ENCODE peak calls at places on chromosomes 1 and 21, in ten cellular contexts. C, D, F, A, J, U, K, Y, Q and Z are unnamed samples.

GRCh38 chr1:43711524-43712386 is 4.4 kb downstream of the ST3GAL3 start:
- DNase-seq in Q (no peak), U (peak; percentile 45), A (no peak), C (peak; percentile 85), D (no peak), K (peak; percentile 84), F (no peak), J (no peak), Y (no peak), Z (no peak)

GRCh38 chr1:100187912-100188311 is 9.9 kb upstream of the LRRC39 start:
- DNase-seq in K (peak; percentile 92), D (no peak), A (no peak), F (no peak), Q (no peak), Y (no peak), J (no peak), U (no peak), C (peak; percentile 70), Z (no peak)

GRCh38 chr1:156400191-156400920 is 31.3 kb downstream of the RHBG start:
- DNase-seq in J (no peak), A (no peak), U (no peak), D (no peak), K (no peak), F (no peak), C (no peak), Q (no peak), Y (no peak), Z (no peak)

GRCh38 chr1:39127513-39127912 is 77.0 kb upstream of the MACF1 start:
- DNase-seq in A (no peak), Y (no peak), F (no peak), C (no peak), K (peak; percentile 94), Q (no peak), D (no peak), U (peak; percentile 36), J (no peak), Z (no peak)

GRCh38 chr1:97636941-97637340 is 283.9 kb downstream of the DPYD start:
- DNase-seq in F (no peak), J (no peak), C (peak; percentile 79), Y (no peak), U (no peak), Q (no peak), A (no peak), D (no peak), K (peak; percentile 13), Z (no peak)

GRCh38 chr1:82160036-82160435 is 359.3 kb downstream of the ADGRL2 start:
- DNase-seq in Q (no peak), F (no peak), U (peak; percentile 1), D (no peak), Y (no peak), K (no peak), A (no peak), J (no peak), C (peak; percentile 86), Z (no peak)

GRCh38 chr1:42730002-42730401 is 10.0 kb downstream of the CLDN19 start:
- DNase-seq in Y (no peak), C (no peak), Q (no peak), A (no peak), J (no peak), K (no peak), U (no peak), F (no peak), D (no peak), Z (no peak)

GRCh38 chr1:94237291-94238226 is at the start of gene ARHGAP29:
- DNase-seq in D (no peak), A (peak; percentile 30), K (peak; percentile 86), J (no peak), C (peak; percentile 70), F (peak; percentile 54), Q (peak; percentile 9), U (peak; percentile 79), Y (peak; percentile 91), Z (peak; percentile 2)

GRCh38 chr1:81287681-81288080 is 513.1 kb upstream of the ADGRL2 start:
- DNase-seq in U (no peak), C (no peak), K (peak; percentile 50), A (no peak), Q (no peak), D (no peak), F (no peak), Y (no peak), J (no peak), Z (no peak)

GRCh38 chr21:39037807-39038405 is 145.3 kb downstream of the PSMG1 start:
- DNase-seq in Y (no peak), Q (no peak), K (no peak), U (no peak), A (no peak), F (no peak), C (no peak), J (no peak), D (no peak), Z (no peak)

GRCh38 chr1:209893751-209894150 is 44.3 kb upstream of the SYT14 start:
- DNase-seq in J (no peak), Y (no peak), U (no peak), A (no peak), F (no peak), K (no peak), C (no peak), D (no peak), Q (no peak), Z (no peak)

GRCh38 chr1:202959276-202959620 is 1.1 kb upstream of the ADIPOR1 start:
- DNase-seq in K (no peak), D (no peak), J (no peak), Y (no peak), Q (no peak), A (no peak), U (peak; percentile 37), C (peak; percentile 58), F (no peak), Z (no peak)

GRCh38 chr1:157925419-157926166 is 67.9 kb upstream of the KIRREL1 start:
- DNase-seq in D (no peak), K (no peak), J (no peak), F (no peak), U (no peak), C (no peak), Y (no peak), Q (no peak), A (no peak), Z (no peak)

GRCh38 chr1:243596441-243597183 is 253.4 kb downstream of the AKT3 start:
- DNase-seq in U (no peak), C (peak; percentile 99), D (peak; percentile 67), F (peak; percentile 41), K (peak; percentile 93), A (no peak), J (no peak), Y (no peak), Q (no peak), Z (no peak)

GRCh38 chr21:43306911-43307676 is 119.8 kb downstream of the SIK1 start:
- DNase-seq in A (no peak), F (no peak), K (no peak), C (peak; percentile 68), Q (no peak), U (peak; percentile 56), Y (no peak), D (no peak), J (no peak), Z (no peak)

GRCh38 chr1:93685918-93686317 is 4.3 kb upstream of the BCAR3 start:
- DNase-seq in A (no peak), Y (no peak), Q (no peak), D (no peak), F (no peak), J (no peak), K (no peak), U (no peak), C (no peak), Z (no peak)

GRCh38 chr1:91876040-91876470 is 9.9 kb downstream of the TGFBR3 start:
- DNase-seq in J (no peak), C (no peak), U (no peak), K (no peak), Q (no peak), F (no peak), A (no peak), D (peak; percentile 45), Y (no peak), Z (no peak)

GRCh38 chr1:162111572-162111971 is 42.1 kb downstream of the NOS1AP start:
- DNase-seq in Y (no peak), F (no peak), D (no peak), Q (no peak), C (peak; percentile 25), U (no peak), J (no peak), A (no peak), K (no peak), Z (no peak)

GRCh38 chr1:185969028-185969427 is 234.8 kb downstream of the HMCN1 start:
- DNase-seq in D (no peak), Q (no peak), U (no peak), C (peak; percentile 23), F (no peak), J (no peak), A (no peak), Y (no peak), K (no peak), Z (no peak)

GRCh38 chr1:173112129-173112528 is 61.4 kb upstream of the TNFSF18 start:
- DNase-seq in A (no peak), J (no peak), Y (no peak), Q (no peak), C (no peak), U (no peak), F (no peak), K (peak; percentile 71), D (no peak), Z (no peak)